ENCODE peak calls at places on chromosomes 11 and 22, in four cellular contexts. One of them, this sample, is unnamed.

GRCh38 chr11:116993599-116993998 is 104.6 kb downstream of the SIK3 start:
- DNase-seq in hepatocyte: peak
- DNase-seq in mammary epithelial cell: no peak
- DNase-seq in endothelial cell of umbilical vein: peak
- DNase-seq in this sample: peak

GRCh38 chr11:11810764-11811726 is 30.7 kb upstream of the USP47 start:
- DNase-seq in hepatocyte: no peak
- DNase-seq in mammary epithelial cell: no peak
- DNase-seq in endothelial cell of umbilical vein: no peak
- DNase-seq in this sample: no peak

GRCh38 chr22:23010430-23010829 is 59.9 kb upstream of the GNAZ start:
- DNase-seq in hepatocyte: no peak
- DNase-seq in mammary epithelial cell: no peak
- DNase-seq in endothelial cell of umbilical vein: no peak
- DNase-seq in this sample: no peak

GRCh38 chr11:115716577-115717214 is 212.5 kb upstream of the CADM1 start:
- DNase-seq in hepatocyte: no peak
- DNase-seq in mammary epithelial cell: no peak
- DNase-seq in endothelial cell of umbilical vein: no peak
- DNase-seq in this sample: peak

GRCh38 chr22:29260031-29260560 is 7.7 kb downstream of the RHBDD3 start:
- DNase-seq in hepatocyte: no peak
- DNase-seq in mammary epithelial cell: no peak
- DNase-seq in endothelial cell of umbilical vein: no peak
- DNase-seq in this sample: no peak

GRCh38 chr11:100776212-100776896 is 89.3 kb downstream of the ARHGAP42 start:
- DNase-seq in hepatocyte: peak
- DNase-seq in mammary epithelial cell: peak
- DNase-seq in endothelial cell of umbilical vein: peak
- DNase-seq in this sample: no peak

GRCh38 chr22:36053242-36054147 is 24.9 kb upstream of the RBFOX2 start:
- DNase-seq in hepatocyte: no peak
- DNase-seq in mammary epithelial cell: no peak
- DNase-seq in endothelial cell of umbilical vein: no peak
- DNase-seq in this sample: no peak

GRCh38 chr11:34632105-34632780 is 11.3 kb downstream of the EHF start:
- DNase-seq in hepatocyte: peak
- DNase-seq in mammary epithelial cell: no peak
- DNase-seq in endothelial cell of umbilical vein: no peak
- DNase-seq in this sample: no peak

GRCh38 chr22:30169002-30169401 is 77.6 kb downstream of the LIF start:
- DNase-seq in hepatocyte: no peak
- DNase-seq in mammary epithelial cell: no peak
- DNase-seq in endothelial cell of umbilical vein: no peak
- DNase-seq in this sample: peak

GRCh38 chr11:2928605-2929510 is at the start of gene PHLDA2:
- DNase-seq in hepatocyte: peak
- DNase-seq in mammary epithelial cell: peak
- DNase-seq in endothelial cell of umbilical vein: peak
- DNase-seq in this sample: peak

GRCh38 chr11:92843455-92843854 is 126.0 kb upstream of the MTNR1B start:
- DNase-seq in hepatocyte: no peak
- DNase-seq in mammary epithelial cell: peak
- DNase-seq in endothelial cell of umbilical vein: no peak
- DNase-seq in this sample: peak

GRCh38 chr11:14642873-14643696 is 519 bp upstream of the PDE3B start:
- DNase-seq in hepatocyte: no peak
- DNase-seq in mammary epithelial cell: no peak
- DNase-seq in endothelial cell of umbilical vein: no peak
- DNase-seq in this sample: no peak

GRCh38 chr11:57131080-57131790 is 50.5 kb upstream of the LRRC55 start:
- DNase-seq in hepatocyte: peak
- DNase-seq in mammary epithelial cell: peak
- DNase-seq in endothelial cell of umbilical vein: peak
- DNase-seq in this sample: peak

GRCh38 chr11:72844356-72844755 is 30.1 kb downstream of the ATG16L2 start:
- DNase-seq in hepatocyte: peak
- DNase-seq in mammary epithelial cell: no peak
- DNase-seq in endothelial cell of umbilical vein: no peak
- DNase-seq in this sample: no peak

GRCh38 chr11:91972665-91973266 is 251.9 kb upstream of the FAT3 start:
- DNase-seq in hepatocyte: no peak
- DNase-seq in mammary epithelial cell: no peak
- DNase-seq in endothelial cell of umbilical vein: no peak
- DNase-seq in this sample: no peak

GRCh38 chr11:34189191-34189590 is 83.8 kb downstream of the NAT10 start:
- DNase-seq in hepatocyte: no peak
- DNase-seq in mammary epithelial cell: no peak
- DNase-seq in endothelial cell of umbilical vein: no peak
- DNase-seq in this sample: no peak

GRCh38 chr22:48955351-48956311 is 872.0 kb downstream of the BRD1 start:
- DNase-seq in hepatocyte: no peak
- DNase-seq in mammary epithelial cell: no peak
- DNase-seq in endothelial cell of umbilical vein: no peak
- DNase-seq in this sample: no peak

GRCh38 chr22:32932176-32932575 is 126.0 kb downstream of the SYN3 start:
- DNase-seq in hepatocyte: no peak
- DNase-seq in mammary epithelial cell: peak
- DNase-seq in endothelial cell of umbilical vein: no peak
- DNase-seq in this sample: no peak

GRCh38 chr11:93484716-93485115 is 58.5 kb downstream of the SMCO4 start:
- DNase-seq in hepatocyte: no peak
- DNase-seq in mammary epithelial cell: no peak
- DNase-seq in endothelial cell of umbilical vein: no peak
- DNase-seq in this sample: no peak

GRCh38 chr11:13207665-13208594 is 69.7 kb upstream of the BMAL1 start:
- DNase-seq in hepatocyte: peak
- DNase-seq in mammary epithelial cell: peak
- DNase-seq in endothelial cell of umbilical vein: peak
- DNase-seq in this sample: peak

GRCh38 chr22:30197389-30197788 is 49.2 kb downstream of the LIF start:
- DNase-seq in hepatocyte: no peak
- DNase-seq in mammary epithelial cell: no peak
- DNase-seq in endothelial cell of umbilical vein: no peak
- DNase-seq in this sample: no peak

GRCh38 chr11:128361451-128362020 is 225.8 kb downstream of the ETS1 start:
- DNase-seq in hepatocyte: peak
- DNase-seq in mammary epithelial cell: no peak
- DNase-seq in endothelial cell of umbilical vein: peak
- DNase-seq in this sample: no peak

GRCh38 chr11:126647735-126648134 is 292.2 kb downstream of the ST3GAL4 start:
- DNase-seq in hepatocyte: peak
- DNase-seq in mammary epithelial cell: peak
- DNase-seq in endothelial cell of umbilical vein: no peak
- DNase-seq in this sample: peak

GRCh38 chr11:3849297-3849874 is 6.1 kb upstream of the STIM1 start:
- DNase-seq in hepatocyte: peak
- DNase-seq in mammary epithelial cell: peak
- DNase-seq in endothelial cell of umbilical vein: peak
- DNase-seq in this sample: peak

GRCh38 chr11:32829680-32830412 is at the start of gene PRRG4:
- DNase-seq in hepatocyte: peak
- DNase-seq in mammary epithelial cell: peak
- DNase-seq in endothelial cell of umbilical vein: no peak
- DNase-seq in this sample: peak

GRCh38 chr22:47409501-47410275 is 647.2 kb downstream of the TBC1D22A start:
- DNase-seq in hepatocyte: no peak
- DNase-seq in mammary epithelial cell: no peak
- DNase-seq in endothelial cell of umbilical vein: no peak
- DNase-seq in this sample: no peak

DNA sequence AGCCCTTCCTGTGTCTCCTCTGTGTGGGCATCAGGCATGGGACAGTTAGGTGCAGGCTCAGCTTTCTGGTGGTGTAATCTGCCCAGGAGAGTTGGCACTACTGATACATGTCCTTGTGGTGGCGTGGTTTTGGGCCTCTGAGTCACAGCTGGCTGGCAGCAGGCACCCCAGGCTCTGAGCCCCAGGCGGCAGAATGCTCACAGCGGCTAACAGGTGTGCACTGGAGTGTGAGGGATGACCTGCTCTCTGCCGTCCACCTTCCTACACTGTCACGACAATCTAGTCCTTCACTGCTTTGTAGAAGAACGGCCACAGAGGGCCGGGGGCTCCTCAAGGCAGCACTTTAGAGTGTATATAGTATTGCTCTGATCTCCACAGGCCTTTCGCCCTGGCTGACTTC is 100.3 kb upstream of the PITPNB start:
- DNase-seq in hepatocyte: no peak
- DNase-seq in mammary epithelial cell: peak
- DNase-seq in endothelial cell of umbilical vein: no peak
- DNase-seq in this sample: no peak
- TF ChIP-seq CTCF in hepatocyte: no peak
- TF ChIP-seq CTCF in mammary epithelial cell: peak
- TF ChIP-seq CTCF in endothelial cell of umbilical vein: no peak
- TF ChIP-seq CTCF in this sample: no peak

GRCh38 chr22:44383652-44384562 is 71.2 kb upstream of the SHISAL1 start:
- DNase-seq in hepatocyte: no peak
- DNase-seq in mammary epithelial cell: no peak
- DNase-seq in endothelial cell of umbilical vein: no peak
- DNase-seq in this sample: no peak
- TF ChIP-seq EZH2 in hepatocyte: no peak
- TF ChIP-seq EZH2 in mammary epithelial cell: no peak
- TF ChIP-seq EZH2 in endothelial cell of umbilical vein: no peak
- TF ChIP-seq EZH2 in this sample: no peak

GRCh38 chr11:65353900-65354264 is 669 bp upstream of the TIGD3 start:
- DNase-seq in hepatocyte: no peak
- DNase-seq in mammary epithelial cell: no peak
- DNase-seq in endothelial cell of umbilical vein: no peak
- DNase-seq in this sample: no peak

GRCh38 chr11:65356394-65356972 is 1.9 kb downstream of the TIGD3 start:
- DNase-seq in hepatocyte: no peak
- DNase-seq in mammary epithelial cell: no peak
- DNase-seq in endothelial cell of umbilical vein: no peak
- DNase-seq in this sample: no peak

GRCh38 chr11:65354265-65355012 is at the start of gene TIGD3:
- DNase-seq in hepatocyte: peak
- DNase-seq in mammary epithelial cell: peak
- DNase-seq in endothelial cell of umbilical vein: peak
- DNase-seq in this sample: peak

GRCh38 chr11:65355776-65356393 is 1.3 kb downstream of the TIGD3 start:
- DNase-seq in hepatocyte: no peak
- DNase-seq in mammary epithelial cell: peak
- DNase-seq in endothelial cell of umbilical vein: peak
- DNase-seq in this sample: peak

GRCh38 chr11:65355013-65355775 is 643 bp downstream of the TIGD3 start:
- DNase-seq in hepatocyte: peak
- DNase-seq in mammary epithelial cell: no peak
- DNase-seq in endothelial cell of umbilical vein: no peak
- DNase-seq in this sample: no peak
- H3K27ac ChIP-seq in hepatocyte: peak
- H3K27ac ChIP-seq in mammary epithelial cell: no peak
- H3K27ac ChIP-seq in endothelial cell of umbilical vein: no peak
- H3K27ac ChIP-seq in this sample: peak

DNA sequence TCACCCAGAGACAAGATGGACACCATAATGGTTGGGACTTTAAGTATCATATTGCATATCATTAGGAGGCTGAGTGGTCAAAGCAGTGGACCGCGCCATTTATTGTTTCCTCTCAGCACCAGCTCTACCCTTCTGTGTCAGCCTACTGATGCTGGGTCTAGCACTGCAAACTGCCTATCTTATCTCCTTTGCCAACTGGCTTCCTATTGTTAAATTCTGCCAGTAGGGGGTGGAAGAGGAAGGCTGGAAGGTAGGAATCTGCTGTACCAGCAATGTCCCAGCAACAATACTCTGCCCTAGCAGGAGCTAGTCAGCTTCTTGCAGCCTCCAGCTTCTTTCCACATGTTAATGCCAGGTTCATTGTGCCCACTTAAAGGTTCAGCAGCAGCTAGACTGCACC is 367.1 kb upstream of the PDGFD start:
- DNase-seq in hepatocyte: no peak
- DNase-seq in mammary epithelial cell: peak
- DNase-seq in endothelial cell of umbilical vein: peak
- DNase-seq in this sample: peak
- TF ChIP-seq CTCF in hepatocyte: no peak
- TF ChIP-seq CTCF in mammary epithelial cell: peak
- TF ChIP-seq CTCF in endothelial cell of umbilical vein: peak
- TF ChIP-seq CTCF in this sample: peak

GRCh38 chr11:118607401-118608267 is at the start of gene PHLDB1:
- DNase-seq in hepatocyte: peak
- DNase-seq in mammary epithelial cell: peak
- DNase-seq in endothelial cell of umbilical vein: peak
- DNase-seq in this sample: peak

GRCh38 chr11:118608268-118609214 is 1.1 kb downstream of the PHLDB1 start:
- DNase-seq in hepatocyte: peak
- DNase-seq in mammary epithelial cell: peak
- DNase-seq in endothelial cell of umbilical vein: peak
- DNase-seq in this sample: peak

GRCh38 chr11:118610220-118610772 is 2.9 kb downstream of the PHLDB1 start:
- DNase-seq in hepatocyte: no peak
- DNase-seq in mammary epithelial cell: no peak
- DNase-seq in endothelial cell of umbilical vein: peak
- DNase-seq in this sample: no peak

GRCh38 chr11:118610773-118611432 is 3.5 kb downstream of the PHLDB1 start:
- DNase-seq in hepatocyte: peak
- DNase-seq in mammary epithelial cell: peak
- DNase-seq in endothelial cell of umbilical vein: peak
- DNase-seq in this sample: peak

DNA sequence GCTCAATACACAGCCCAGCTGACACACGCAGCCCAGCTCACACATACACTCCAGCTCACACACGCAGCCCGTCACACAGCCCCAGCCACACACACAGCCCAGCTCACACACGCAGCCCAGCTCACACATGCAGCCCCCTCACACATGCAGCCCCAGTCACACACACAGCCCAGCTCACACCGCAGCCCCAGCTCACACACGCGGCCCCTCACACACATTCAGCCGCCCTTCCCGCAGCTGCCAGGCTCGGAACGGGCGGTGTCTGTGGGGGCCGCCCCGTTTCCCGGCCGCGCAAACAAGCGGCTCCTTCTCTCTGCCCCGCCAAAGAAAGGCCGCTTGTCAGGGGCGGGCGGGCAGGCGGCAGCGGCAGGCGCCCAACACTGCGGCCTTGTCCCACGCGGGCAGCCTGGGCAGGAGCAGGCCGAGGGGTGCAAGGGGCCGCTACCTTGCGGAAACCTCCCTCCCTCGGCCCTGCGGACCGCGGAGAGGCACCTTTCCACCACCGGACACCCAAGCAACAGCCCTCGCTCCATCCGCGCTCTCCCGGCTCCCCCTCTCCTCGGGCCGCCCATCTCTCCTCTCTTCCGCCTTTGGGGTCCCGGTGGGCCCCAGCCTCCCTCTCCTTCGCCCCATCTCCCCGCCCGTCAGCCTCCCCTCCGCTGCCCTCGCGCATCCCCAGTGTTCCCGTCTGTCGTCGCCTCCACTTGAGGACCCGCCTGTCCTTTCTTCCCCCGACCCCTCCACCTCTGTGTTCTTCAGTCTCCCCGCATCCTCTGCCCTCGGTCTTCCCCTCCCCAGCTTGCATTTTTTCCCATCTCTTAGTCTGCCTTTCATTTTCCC is 2.2 kb downstream of the PHLDB1 start:
- DNase-seq in hepatocyte: no peak
- DNase-seq in mammary epithelial cell: no peak
- DNase-seq in endothelial cell of umbilical vein: peak
- DNase-seq in this sample: no peak
- TF ChIP-seq EZH2 in hepatocyte: peak
- TF ChIP-seq EZH2 in mammary epithelial cell: no peak
- TF ChIP-seq EZH2 in endothelial cell of umbilical vein: no peak
- TF ChIP-seq EZH2 in this sample: no peak

GRCh38 chr11:29310706-29311342 is 706.0 kb downstream of the KCNA4 start:
- DNase-seq in hepatocyte: no peak
- DNase-seq in mammary epithelial cell: peak
- DNase-seq in endothelial cell of umbilical vein: no peak
- DNase-seq in this sample: no peak
- H3K27ac ChIP-seq in hepatocyte: no peak
- H3K27ac ChIP-seq in mammary epithelial cell: peak
- H3K27ac ChIP-seq in endothelial cell of umbilical vein: no peak
- H3K27ac ChIP-seq in this sample: no peak